ENCODE peak calls at places on chromosomes 6 and 20, in four cellular contexts. N is K562, M is GM12878, E is HepG2. O is an unnamed sample.
A peak's percentile ranks its signal among the peaks of the same experiment; 100 is the strongest.

GRCh38 chr20:50506270-50506579 is 4.0 kb upstream of the PTPN1 start:
- DNase-seq in N (no peak), M (no peak), E (no peak), O (no peak)

GRCh38 chr6:28737750-28738395 is 185.9 kb downstream of the TRIM27 start:
- DNase-seq in N (peak; percentile 61), M (no peak), E (no peak), O (no peak)

GRCh38 chr20:1267161-1267560 is 1.1 kb downstream of the SNPH start:
- DNase-seq in N (no peak), M (no peak), E (no peak), O (no peak)

GRCh38 chr6:170184324-170184723 is 106.6 kb downstream of the DLL1 start:
- DNase-seq in N (no peak), M (no peak), E (no peak), O (no peak)

GRCh38 chr6:14406616-14407343 is 289.2 kb downstream of the CD83 start:
- DNase-seq in N (no peak), M (no peak), E (no peak), O (no peak)

GRCh38 chr20:5402903-5403531 is 86.3 kb upstream of the PROKR2 start:
- DNase-seq in N (peak; percentile 30), M (no peak), E (peak; percentile 62), O (peak; percentile 48)

GRCh38 chr20:13671500-13672288 is 33.0 kb upstream of the TASP1 start:
- DNase-seq in N (no peak), M (no peak), E (no peak), O (no peak)

GRCh38 chr20:3815703-3816315 is 4.5 kb upstream of the AP5S1 start:
- DNase-seq in N (no peak), M (no peak), E (no peak), O (no peak)

GRCh38 chr6:29752451-29753308 is 29.4 kb downstream of the HLA-F start:
- DNase-seq in N (peak; percentile 95), M (peak; percentile 54), E (peak; percentile 80), O (peak; percentile 66)

GRCh38 chr6:111810321-111811235 is 62.7 kb downstream of the FYN start:
- DNase-seq in N (no peak), M (no peak), E (no peak), O (no peak)

GRCh38 chr6:112931835-112932234 is 584.7 kb downstream of the RFPL4B start:
- DNase-seq in N (no peak), M (no peak), E (no peak), O (no peak)

GRCh38 chr6:32092760-32093497 is 16.2 kb downstream of the TNXB start:
- DNase-seq in N (no peak), M (no peak), E (no peak), O (no peak)

GRCh38 chr20:14992961-14993360 is 655.5 kb upstream of the FLRT3 start:
- DNase-seq in N (no peak), M (no peak), E (peak; percentile 37), O (no peak)

GRCh38 chr6:71103150-71103549 is 146.3 kb upstream of the B3GAT2 start:
- DNase-seq in N (no peak), M (no peak), E (no peak), O (no peak)

GRCh38 chr6:168536665-168537249 is 95.8 kb downstream of the SMOC2 start:
- DNase-seq in N (no peak), M (no peak), E (no peak), O (no peak)

GRCh38 chr6:45724511-45724910 is 291.1 kb downstream of the CLIC5 start:
- DNase-seq in N (no peak), M (no peak), E (no peak), O (no peak)

GRCh38 chr6:103273048-103273447 is 1586.7 kb downstream of the HACE1 start:
- DNase-seq in N (no peak), M (no peak), E (peak; percentile 5), O (no peak)

GRCh38 chr6:13538084-13538483 is 36.3 kb upstream of the SIRT5 start:
- DNase-seq in N (peak; percentile 33), M (no peak), E (peak; percentile 55), O (no peak)

GRCh38 chr20:48267825-48268615 is 482.7 kb upstream of the SULF2 start:
- DNase-seq in N (no peak), M (no peak), E (no peak), O (no peak)

GRCh38 chr20:41956316-41957050 is 338.3 kb upstream of the CHD6 start:
- DNase-seq in N (peak; percentile 50), M (no peak), E (peak; percentile 39), O (peak; percentile 17)

GRCh38 chr6:5728726-5729434 is 277.8 kb downstream of the NRN1 start:
- DNase-seq in N (no peak), M (no peak), E (no peak), O (no peak)
- TF ChIP-seq GABPA in N (no peak), M (no peak), E (no peak), O (no peak)

GRCh38 chr20:34367155-34367554 is 4.1 kb downstream of the ITCH start:
- DNase-seq in N (no peak), M (no peak), E (no peak), O (no peak)
- TF ChIP-seq REST in N (no peak), M (no peak), E (no peak), O (no peak)

DNA sequence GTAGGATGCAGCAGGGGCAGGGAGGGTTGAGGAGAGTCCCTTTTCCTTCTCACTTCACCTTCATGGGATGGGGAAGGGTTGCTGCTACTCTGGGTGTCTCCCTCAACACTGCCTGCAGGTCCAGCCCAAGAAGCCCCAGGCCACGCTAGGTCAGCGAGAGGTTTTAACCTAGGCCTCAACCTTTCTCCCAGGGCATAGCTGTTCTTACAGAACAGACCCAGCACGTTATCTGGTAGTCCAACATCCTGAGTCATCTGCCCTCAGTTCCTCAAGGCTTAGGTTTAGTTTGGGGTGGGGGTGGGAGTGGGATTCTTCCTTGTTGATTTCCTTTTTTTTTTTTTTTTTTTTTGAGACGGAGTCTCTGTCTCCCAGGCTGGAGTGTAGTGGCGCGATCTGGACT is 15.8 kb downstream of the LRRC73 start:
- DNase-seq in N (peak; percentile 63), M (no peak), E (no peak), O (no peak)
- H3K27ac ChIP-seq in N (no peak overlapping the region), M (no peak overlapping the region), E (no peak overlapping the region), O (no peak overlapping the region)

GRCh38 chr6:138485005-138485545 is 14.2 kb downstream of the NHSL1 start:
- DNase-seq in N (no peak), M (no peak), E (no peak), O (no peak)

GRCh38 chr6:138483911-138484731 is 15.2 kb downstream of the NHSL1 start:
- DNase-seq in N (no peak), M (no peak), E (no peak), O (no peak)

GRCh38 chr6:138485586-138486248 is 13.6 kb downstream of the NHSL1 start:
- DNase-seq in N (no peak), M (no peak), E (no peak), O (no peak)

GRCh38 chr6:138487122-138487604 is 12.1 kb downstream of the NHSL1 start:
- DNase-seq in N (no peak), M (no peak), E (no peak), O (no peak)

GRCh38 chr6:138486249-138487121 is 12.8 kb downstream of the NHSL1 start:
- DNase-seq in N (no peak), M (no peak), E (peak; percentile 34), O (no peak)
- TF ChIP-seq GABPA in N (no peak), M (no peak), E (no peak), O (no peak)

O was measured in HL-60.